ENCODE peak calls at places on chromosomes 2 and 18, in seven cellular contexts. X is adrenal gland, T is fibroblast of lung, Q is PC-3, L is heart right ventricle, W is B cell, H is chondrocyte. B is an unnamed sample.

GRCh38 chr18:2912357-2913299 is 65.8 kb downstream of the EMILIN2 start:
- DNase-seq in X (no peak), T (no peak), Q (no peak), L (no peak), W (peak; percentile 30), H (no peak), B (no peak)

GRCh38 chr2:46983065-46983801 is 67.6 kb upstream of the MCFD2 start:
- DNase-seq in X (no peak), T (peak; percentile 71), Q (peak; percentile 55), L (no peak), W (peak; percentile 80), H (no peak), B (no peak)

GRCh38 chr2:72933646-72934151 is 16.4 kb downstream of the EMX1 start:
- DNase-seq in X (no peak), T (no peak), Q (no peak), L (no peak), W (no peak), H (peak; percentile 83), B (no peak)

GRCh38 chr2:58508021-58508420 is 266.9 kb upstream of the FANCL start:
- DNase-seq in X (no peak), T (no peak), Q (no peak), L (no peak), W (no peak), H (no peak), B (no peak)

GRCh38 chr18:33735428-33735827 is 157.4 kb downstream of the ASXL3 start:
- DNase-seq in X (no peak), T (no peak), Q (no peak), L (no peak), W (no peak), H (no peak), B (no peak)

GRCh38 chr2:68253211-68254068 is 1.1 kb upstream of the PPP3R1 start:
- DNase-seq in X (no peak), T (peak; percentile 35), Q (peak; percentile 19), L (peak; percentile 22), W (no peak), H (no peak), B (no peak)

GRCh38 chr2:69735696-69736095 is 6.2 kb upstream of the ANXA4 start:
- DNase-seq in X (peak; percentile 65), T (no peak), Q (no peak), L (no peak), W (no peak), H (no peak), B (no peak)

GRCh38 chr2:182729710-182730339 is 13.8 kb downstream of the DNAJC10 start:
- DNase-seq in X (no peak), T (no peak), Q (no peak), L (no peak), W (no peak), H (no peak), B (no peak)

GRCh38 chr2:189798312-189799029 is 14.2 kb downstream of the PMS1 start:
- DNase-seq in X (no peak), T (peak; percentile 53), Q (peak; percentile 62), L (no peak), W (no peak), H (no peak), B (no peak)

GRCh38 chr2:120059483-120059882 is 46.6 kb downstream of the EPB41L5 start:
- DNase-seq in X (no peak), T (no peak), Q (no peak), L (no peak), W (no peak), H (no peak), B (no peak)

GRCh38 chr2:9311488-9311887 is 104.9 kb downstream of the ASAP2 start:
- DNase-seq in X (peak; percentile 32), T (peak; percentile 94), Q (peak; percentile 81), L (peak; percentile 54), W (no peak), H (no peak), B (no peak)

GRCh38 chr2:15938803-15939555 is 1.4 kb upstream of the MYCN start:
- DNase-seq in X (no peak), T (no peak), Q (no peak), L (no peak), W (no peak), H (no peak), B (no peak)

GRCh38 chr2:15941483-15941853 is 1.1 kb downstream of the MYCN start:
- DNase-seq in X (peak; percentile 18), T (no peak), Q (no peak), L (no peak), W (no peak), H (peak; percentile 44), B (peak; percentile 69)

GRCh38 chr2:15939556-15939853 is 845 bp upstream of the MYCN start:
- DNase-seq in X (peak; percentile 64), T (peak; percentile 35), Q (peak; percentile 50), L (no peak), W (no peak), H (no peak), B (no peak)

GRCh38 chr2:15940661-15941482 is 522 bp downstream of the MYCN start:
- DNase-seq in X (no peak), T (no peak), Q (no peak), L (peak; percentile 7), W (no peak), H (peak; percentile 70), B (peak; percentile 33)

DNA sequence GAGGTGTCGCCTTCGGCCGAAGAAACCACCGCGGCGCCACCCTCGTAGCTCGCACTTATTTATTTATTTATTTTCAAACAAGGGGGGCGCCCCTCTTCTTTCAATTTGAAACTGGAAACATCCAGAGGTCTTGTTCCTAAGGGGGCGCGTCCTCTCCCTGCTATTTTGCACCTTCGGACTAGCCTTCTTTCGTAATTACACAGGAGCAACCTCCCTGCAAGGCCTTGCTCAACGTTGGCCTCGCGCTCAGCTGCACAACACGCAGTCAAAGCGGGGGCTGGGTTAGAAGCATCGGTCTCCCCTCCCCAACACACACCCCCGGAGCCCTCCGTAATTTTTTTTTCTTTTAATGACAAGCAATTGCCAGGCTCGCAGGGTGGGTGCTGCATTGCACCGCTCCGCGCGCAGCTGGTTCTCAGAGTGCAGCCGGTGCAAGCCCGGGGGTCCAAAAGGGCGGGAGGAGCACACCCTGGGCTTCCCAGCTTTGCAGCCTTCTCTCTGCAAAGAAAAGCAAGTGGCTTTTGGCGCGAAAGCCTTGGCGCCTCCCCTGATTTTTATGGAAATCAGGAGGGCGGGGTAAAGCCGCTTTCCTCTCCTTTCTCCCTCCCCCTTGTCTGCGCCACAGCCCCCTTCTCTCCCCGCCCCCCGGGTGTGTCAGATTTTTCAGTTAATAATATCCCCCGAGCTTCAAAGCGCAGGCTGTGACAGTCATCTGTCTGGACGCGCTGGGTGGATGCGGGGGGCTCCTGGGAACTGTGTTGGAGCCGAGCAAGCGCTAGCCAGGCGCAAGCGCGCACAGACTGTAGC is at the start of gene MYCN:
- DNase-seq in X (peak; percentile 23), T (no peak), Q (no peak), L (peak; percentile 65), W (no peak), H (peak; percentile 65), B (peak; percentile 85)
- TF ChIP-seq CTCF in X (peak; percentile 77), T (no peak), Q (peak; percentile 76), L (peak; percentile 79), W (no peak), H (peak; percentile 94), B (peak; percentile 91)

DNA sequence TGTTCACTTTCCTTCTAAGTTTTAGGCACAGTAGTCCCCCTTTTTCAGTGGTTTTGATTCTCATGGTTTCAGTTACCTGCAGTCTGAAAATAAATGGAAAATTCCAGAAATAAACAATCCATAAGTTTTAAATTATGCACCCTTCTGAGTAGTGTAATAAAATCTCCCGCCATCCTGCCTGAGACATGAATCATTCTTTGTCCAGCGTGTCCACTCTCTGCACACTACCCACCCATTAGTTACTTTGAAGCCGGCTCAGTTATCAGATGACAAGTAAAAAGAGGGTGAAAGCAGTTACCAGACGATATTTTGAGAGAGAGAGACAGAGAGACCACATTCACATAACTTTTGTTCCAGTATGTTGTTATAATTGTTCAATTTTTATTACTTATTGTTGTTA is 400.5 kb downstream of the TMX3 start:
- DNase-seq in X (no peak), T (peak; percentile 62), Q (peak; percentile 40), L (no peak), W (no peak), H (no peak), B (no peak)
- TF ChIP-seq CTCF in X (no peak), T (no peak), Q (no peak), L (no peak), W (no peak), H (no peak), B (no peak)

GRCh38 chr2:235660484-235661081 is 166.7 kb downstream of the AGAP1 start:
- DNase-seq in X (no peak), T (no peak), Q (no peak), L (no peak), W (no peak), H (no peak), B (no peak)
- TF ChIP-seq CTCF in X (no peak), T (no peak), Q (no peak), L (no peak), W (no peak), H (no peak), B (no peak)

GRCh38 chr18:66548747-66549146 is 55.1 kb downstream of the CDH19 start:
- DNase-seq in X (no peak), T (no peak), Q (peak; percentile 33), L (no peak), W (no peak), H (no peak), B (no peak)
- TF ChIP-seq CTCF in X (no peak), T (no peak), Q (peak; percentile 66), L (no peak), W (no peak), H (peak; percentile 38), B (peak; percentile 29)

GRCh38 chr2:128285329-128285931 is 33.2 kb downstream of the HS6ST1 start:
- DNase-seq in X (peak; percentile 14), T (no peak), Q (no peak), L (no peak), W (no peak), H (peak; percentile 87), B (no peak)
- TF ChIP-seq CTCF in X (no peak), T (no peak), Q (no peak), L (no peak), W (no peak), H (no peak), B (no peak)

GRCh38 chr2:98175811-98176210 is 88.8 kb downstream of the VWA3B start:
- DNase-seq in X (no peak), T (no peak), Q (peak; percentile 14), L (no peak), W (peak; percentile 71), H (no peak), B (no peak)
- TF ChIP-seq CTCF in X (no peak), T (no peak), Q (no peak), L (no peak), W (peak; percentile 34), H (no peak), B (no peak)

GRCh38 chr2:143513081-143513480 is 383.9 kb downstream of the ARHGAP15 start:
- DNase-seq in X (peak; percentile 21), T (peak; percentile 56), Q (peak; percentile 30), L (peak; percentile 32), W (no peak), H (no peak), B (peak; percentile 42)

GRCh38 chr2:143515318-143515717 is 386.1 kb downstream of the ARHGAP15 start:
- DNase-seq in X (no peak), T (no peak), Q (no peak), L (no peak), W (no peak), H (no peak), B (no peak)

GRCh38 chr2:143514413-143514812 is 385.2 kb downstream of the ARHGAP15 start:
- DNase-seq in X (no peak), T (peak; percentile 7), Q (peak; percentile 63), L (no peak), W (no peak), H (no peak), B (no peak)
- TF ChIP-seq CTCF in X (no peak), T (no peak), Q (no peak), L (no peak), W (no peak), H (no peak), B (no peak)